ENCODE peak calls at places on chromosomes 2 and 18, in five cellular contexts. Y is CD8-positive, alpha-beta memory T cell; A is fibroblast of pulmonary artery; K is dorsolateral prefrontal cortex; O is lower lobe of right lung. C is an unnamed sample.

GRCh38 chr2:45259144-45259543 is 249.9 kb upstream of the SIX2 start:
- DNase-seq in O (no peak), A (no peak), K (no peak), Y (no peak), C (no peak)

GRCh38 chr2:41038408-41038807 is 586.5 kb upstream of the SLC8A1 start:
- DNase-seq in O (no peak), K (no peak), A (peak; percentile 46), Y (no peak), C (no peak)

GRCh38 chr2:74010087-74010541 is 25.4 kb downstream of the TET3 start:
- DNase-seq in Y (no peak), O (peak; percentile 80), A (peak; percentile 41), K (no peak), C (no peak)

GRCh38 chr18:12455511-12455910 is 47.8 kb downstream of the PRELID3A start:
- DNase-seq in Y (no peak), A (peak; percentile 14), O (no peak), K (peak; percentile 98), C (no peak)

GRCh38 chr2:85920810-85921545 is 32.2 kb upstream of the ST3GAL5 start:
- DNase-seq in K (no peak), A (peak; percentile 68), Y (no peak), O (no peak), C (no peak)

GRCh38 chr2:32553829-32554432 is 73.9 kb upstream of the TTC27 start:
- DNase-seq in A (peak; percentile 73), K (no peak), O (no peak), Y (peak; percentile 11), C (peak; percentile 73)

GRCh38 chr18:76997951-76998808 is 134.4 kb downstream of the MBP start:
- DNase-seq in K (peak; percentile 10), Y (no peak), A (no peak), O (no peak), C (no peak)

GRCh38 chr2:216222650-216223352 is 113.7 kb downstream of the XRCC5 start:
- DNase-seq in A (peak; percentile 40), O (no peak), Y (no peak), K (no peak), C (peak; percentile 74)

GRCh38 chr18:50475538-50476193 is 84.2 kb upstream of the MAPK4 start:
- DNase-seq in Y (no peak), O (no peak), A (no peak), K (no peak), C (no peak)

GRCh38 chr2:81282151-81282769 is 977.7 kb upstream of the LRRTM1 start:
- DNase-seq in O (no peak), Y (no peak), K (no peak), A (no peak), C (no peak)

GRCh38 chr2:179447839-179448447 is 183.3 kb upstream of the SESTD1 start:
- DNase-seq in Y (no peak), O (no peak), A (no peak), K (no peak), C (no peak)

GRCh38 chr2:113133696-113134558 is 6.5 kb downstream of the IL1RN start:
- DNase-seq in A (no peak), O (no peak), K (no peak), Y (no peak), C (peak; percentile 23)

GRCh38 chr18:7822435-7823425 is 255.6 kb downstream of the PTPRM start:
- DNase-seq in K (peak; percentile 48), A (peak; percentile 17), Y (no peak), O (no peak), C (peak; percentile 3)

GRCh38 chr18:40413160-40413559 is 1541.9 kb upstream of the PIK3C3 start:
- DNase-seq in O (no peak), K (peak; percentile 69), Y (no peak), A (peak; percentile 36), C (no peak)

GRCh38 chr2:42238644-42239288 is 69.6 kb downstream of the EML4 start:
- DNase-seq in Y (peak; percentile 38), O (peak; percentile 58), K (no peak), A (peak; percentile 33), C (peak; percentile 63)

GRCh38 chr2:393711-394696 is 106.1 kb upstream of the ALKAL2 start:
- DNase-seq in O (no peak), Y (peak; percentile 68), A (peak; percentile 1), K (peak; percentile 74), C (no peak)

GRCh38 chr2:226611944-226612318 is 187.7 kb downstream of the IRS1 start:
- DNase-seq in A (peak; percentile 31), Y (no peak), K (no peak), O (no peak), C (no peak)

GRCh38 chr2:164913640-164914346 is 41.5 kb downstream of the SLC38A11 start:
- DNase-seq in A (peak; percentile 51), O (no peak), Y (no peak), K (no peak), C (no peak)

GRCh38 chr18:56207989-56208388 is 430.4 kb downstream of the TXNL1 start:
- DNase-seq in O (no peak), K (no peak), A (no peak), Y (no peak), C (no peak)

GRCh38 chr18:48300463-48300961 is 108.7 kb downstream of the ZBTB7C start:
- DNase-seq in Y (no peak), A (no peak), K (peak; percentile 5), O (peak; percentile 72), C (peak; percentile 20)

GRCh38 chr2:219435701-219436100 is 1.1 kb downstream of the SPEG start:
- DNase-seq in A (no peak), O (no peak), K (no peak), Y (no peak), C (no peak)

GRCh38 chr2:219434468-219434717 is 250 bp upstream of the SPEG start:
- DNase-seq in Y (no peak), K (no peak), A (no peak), O (no peak), C (no peak)

GRCh38 chr2:219436491-219436890 is 1.8 kb downstream of the SPEG start:
- DNase-seq in O (no peak), A (no peak), Y (no peak), K (no peak), C (no peak)

GRCh38 chr2:219434718-219435525 is at the start of gene SPEG:
- DNase-seq in Y (no peak), K (no peak), A (no peak), O (no peak), C (no peak)

DNA sequence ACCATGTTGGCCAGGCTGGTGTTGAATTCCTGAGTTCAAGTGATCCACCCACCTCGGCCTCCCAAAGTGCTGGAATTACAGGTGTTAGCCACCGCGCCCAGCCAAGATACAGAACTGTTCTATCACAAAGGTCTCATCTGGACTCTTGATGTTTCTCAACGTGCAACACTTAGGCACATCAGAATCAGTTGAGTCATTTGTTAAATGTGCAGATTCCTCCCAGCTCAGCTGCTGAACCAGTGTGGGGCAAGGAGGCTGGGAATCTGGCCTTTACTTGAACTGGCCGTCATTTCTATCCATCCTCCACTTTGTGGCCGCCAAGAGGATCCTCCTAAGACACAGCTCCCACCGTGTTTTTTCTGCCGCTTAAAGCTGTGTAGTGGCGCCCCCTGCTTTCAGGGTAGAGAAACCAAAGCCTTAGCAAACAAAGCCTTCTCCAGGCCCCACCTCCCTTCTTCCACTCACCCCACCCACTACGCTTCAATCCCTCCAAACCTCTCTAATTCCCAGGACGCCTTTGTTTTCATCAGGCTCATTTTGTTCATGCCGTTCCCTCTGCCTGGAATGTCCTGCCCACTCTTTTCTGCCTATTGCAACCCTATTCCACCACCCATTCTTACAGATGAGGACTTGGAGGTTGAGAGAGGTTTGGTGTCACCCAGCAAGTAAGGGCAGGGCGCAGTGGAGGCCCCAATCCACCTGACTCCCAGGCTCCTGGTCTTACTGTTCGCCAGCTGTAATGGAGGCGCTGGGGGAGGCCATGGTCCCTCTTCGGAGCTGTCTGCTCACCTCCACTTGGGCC is 776 bp upstream of the SPEG start:
- DNase-seq in O (no peak), Y (no peak), K (no peak), A (peak; percentile 55), C (peak; percentile 27)
- H3K4me3 ChIP-seq in O (no peak overlapping the region), Y (no peak overlapping the region), K (no peak overlapping the region), A (no peak overlapping the region), C (no peak overlapping the region)

DNA sequence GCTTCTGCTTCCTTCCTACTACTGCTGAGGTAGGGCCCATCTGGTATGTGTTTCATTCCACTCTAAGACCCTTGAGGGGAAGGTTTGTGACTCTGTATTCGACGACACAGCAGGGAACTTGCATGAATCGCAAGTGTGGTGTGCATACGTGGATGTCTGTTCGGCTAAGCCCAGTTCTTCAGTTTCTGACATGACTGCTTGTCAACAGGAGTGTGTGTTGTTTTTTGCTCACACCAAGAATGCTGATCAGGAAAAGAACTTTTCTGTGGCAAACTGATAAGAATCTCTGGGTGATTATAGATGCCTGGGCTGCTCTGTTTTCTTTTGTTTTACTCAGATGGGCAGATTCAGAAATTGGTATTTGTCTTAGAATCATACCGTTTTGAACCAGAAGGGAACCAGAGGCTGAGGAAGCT is 22.0 kb downstream of the TNFRSF11A start:
- DNase-seq in O (no peak), K (no peak), A (no peak), Y (no peak), C (no peak)
- H3K4me3 ChIP-seq in O (no peak overlapping the region), K (no peak overlapping the region), A (no peak overlapping the region), Y (no peak overlapping the region), C (no peak overlapping the region)

GRCh38 chr2:55391615-55392242 is 27.9 kb downstream of the CCDC88A start:
- DNase-seq in K (no peak), O (no peak), Y (no peak), A (no peak), C (no peak)

GRCh38 chr2:55395724-55396605 is 23.7 kb downstream of the CCDC88A start:
- DNase-seq in O (no peak), A (no peak), Y (no peak), K (no peak), C (no peak)

GRCh38 chr2:55391155-55391554 is 28.5 kb downstream of the CCDC88A start:
- DNase-seq in A (no peak), Y (no peak), O (no peak), K (no peak), C (peak; percentile 6)
- H3K4me3 ChIP-seq in A (no peak overlapping the region), Y (no peak overlapping the region), O (no peak overlapping the region), K (no peak overlapping the region), C (no peak overlapping the region)

DNA sequence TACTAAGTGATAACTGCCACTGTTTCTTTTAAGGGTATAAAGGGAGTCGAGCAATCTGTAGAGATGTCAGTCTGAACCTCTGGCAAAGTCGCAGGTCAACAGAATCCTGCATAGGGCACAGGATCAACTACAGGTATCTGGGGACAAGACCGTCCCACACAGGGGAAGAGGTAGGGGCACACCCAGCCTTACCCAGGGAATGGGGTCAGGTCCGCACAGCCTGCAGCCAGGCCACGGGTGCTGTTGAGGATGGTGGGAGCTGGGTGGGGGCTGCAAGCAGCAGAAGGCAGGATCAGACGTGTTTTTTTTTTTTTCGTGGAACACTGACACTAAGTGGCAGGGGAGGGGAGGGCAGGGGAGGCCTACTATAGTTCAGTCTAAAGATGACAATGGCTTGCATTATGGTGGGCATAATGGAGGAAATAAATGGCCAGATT is 41.9 kb downstream of the HDLBP start:
- DNase-seq in A (no peak), Y (no peak), O (no peak), K (no peak), C (no peak)
- H3K4me3 ChIP-seq in A (no peak overlapping the region), Y (peak overlapping the region; percentile 50), O (no peak overlapping the region), K (peak overlapping the region; percentile 71), C (no peak overlapping the region)

GRCh38 chr2:104848526-104848925 is 5.4 kb upstream of the POU3F3 start:
- DNase-seq in O (no peak), Y (no peak), A (no peak), K (no peak), C (peak; percentile 30)
- H3K4me3 ChIP-seq in O (no peak overlapping the region), Y (no peak overlapping the region), A (no peak overlapping the region), K (peak overlapping the region; percentile 71), C (no peak overlapping the region)

DNA sequence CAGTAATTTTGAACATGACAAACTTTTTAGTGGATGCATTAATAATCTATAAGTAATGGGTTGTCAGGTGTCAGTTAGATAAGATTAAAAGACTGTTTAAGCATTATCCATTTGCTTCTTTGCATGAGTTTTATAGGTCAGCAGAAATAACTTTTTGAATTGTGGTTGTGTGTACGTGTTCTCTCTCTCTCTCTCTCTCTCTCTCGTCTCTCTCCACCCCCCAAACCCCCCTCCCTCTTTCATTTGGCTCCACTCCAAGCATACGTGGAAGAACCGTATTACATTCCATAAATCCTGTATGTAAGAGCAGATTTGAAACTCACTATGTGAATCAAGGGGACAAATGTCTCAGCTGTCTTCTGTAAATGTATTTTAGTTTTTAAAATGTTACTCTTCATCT is 120.2 kb downstream of the MEIS1 start:
- DNase-seq in K (no peak), Y (no peak), O (no peak), A (peak; percentile 71), C (no peak)
- H3K4me3 ChIP-seq in K (peak overlapping the region; percentile 42), Y (no peak overlapping the region), O (no peak overlapping the region), A (peak overlapping the region; percentile 24), C (no peak overlapping the region)